ENCODE peak calls at places on chromosomes 2 and 18, in seven cellular contexts. R is fibroblast of villous mesenchyme, E is LNCaP clone FGC, N is K562, P is IMR-90, O is GM12865, J is foreskin fibroblast. C is an unnamed sample.

GRCh38 chr2:193627187-193627917 is 1432.6 kb upstream of the TMEFF2 start:
- DNase-seq in R (no peak), N (no peak), P (no peak), J (no peak), E (no peak), O (no peak), C (no peak)

GRCh38 chr2:106342801-106343200 is 125.4 kb downstream of the RGPD3 start:
- DNase-seq in R (no peak), O (no peak), P (no peak), E (no peak), J (no peak), N (no peak), C (no peak)

GRCh38 chr2:67625671-67626070 is 228.5 kb downstream of the ETAA1 start:
- DNase-seq in N (no peak), J (peak), R (peak), P (peak), E (no peak), O (no peak), C (no peak)

GRCh38 chr18:79395761-79396404 is at the start of gene NFATC1:
- DNase-seq in J (peak), R (peak), O (peak), E (no peak), P (peak), N (peak), C (no peak)

GRCh38 chr2:196176142-196176738 is 4.9 kb upstream of the STK17B start:
- DNase-seq in J (no peak), N (no peak), E (no peak), R (no peak), O (peak), P (no peak), C (peak)

GRCh38 chr2:181025004-181025403 is 44.6 kb downstream of the UBE2E3 start:
- DNase-seq in J (no peak), O (no peak), N (no peak), E (no peak), P (peak), R (peak), C (no peak)

GRCh38 chr2:10048501-10049171 is 5.3 kb downstream of the KLF11 start:
- DNase-seq in O (peak), N (peak), J (no peak), E (no peak), R (peak), P (peak), C (no peak)

GRCh38 chr18:46755315-46756171 is 1.3 kb downstream of the ST8SIA5 start:
- DNase-seq in P (no peak), R (no peak), O (no peak), J (no peak), N (no peak), E (no peak), C (no peak)

GRCh38 chr2:60368437-60368836 is 185.0 kb downstream of the BCL11A start:
- DNase-seq in R (no peak), P (no peak), E (no peak), J (no peak), N (no peak), O (no peak), C (no peak)

GRCh38 chr2:23489471-23490400 is 104.8 kb downstream of the KLHL29 start:
- DNase-seq in O (peak), N (peak), J (no peak), E (no peak), R (peak), P (no peak), C (no peak)

GRCh38 chr2:124602759-124603158 is 577.7 kb downstream of the CNTNAP5 start:
- DNase-seq in R (no peak), P (no peak), J (no peak), O (no peak), N (no peak), E (no peak), C (no peak)

GRCh38 chr2:170714156-170715061 is 728 bp upstream of the SP5 start:
- DNase-seq in E (no peak), P (no peak), O (no peak), J (no peak), N (peak), R (no peak), C (no peak)

GRCh38 chr2:2050321-2050905 is 280.7 kb downstream of the MYT1L start:
- DNase-seq in R (no peak), E (no peak), O (no peak), P (no peak), N (no peak), J (no peak), C (no peak)

DNA sequence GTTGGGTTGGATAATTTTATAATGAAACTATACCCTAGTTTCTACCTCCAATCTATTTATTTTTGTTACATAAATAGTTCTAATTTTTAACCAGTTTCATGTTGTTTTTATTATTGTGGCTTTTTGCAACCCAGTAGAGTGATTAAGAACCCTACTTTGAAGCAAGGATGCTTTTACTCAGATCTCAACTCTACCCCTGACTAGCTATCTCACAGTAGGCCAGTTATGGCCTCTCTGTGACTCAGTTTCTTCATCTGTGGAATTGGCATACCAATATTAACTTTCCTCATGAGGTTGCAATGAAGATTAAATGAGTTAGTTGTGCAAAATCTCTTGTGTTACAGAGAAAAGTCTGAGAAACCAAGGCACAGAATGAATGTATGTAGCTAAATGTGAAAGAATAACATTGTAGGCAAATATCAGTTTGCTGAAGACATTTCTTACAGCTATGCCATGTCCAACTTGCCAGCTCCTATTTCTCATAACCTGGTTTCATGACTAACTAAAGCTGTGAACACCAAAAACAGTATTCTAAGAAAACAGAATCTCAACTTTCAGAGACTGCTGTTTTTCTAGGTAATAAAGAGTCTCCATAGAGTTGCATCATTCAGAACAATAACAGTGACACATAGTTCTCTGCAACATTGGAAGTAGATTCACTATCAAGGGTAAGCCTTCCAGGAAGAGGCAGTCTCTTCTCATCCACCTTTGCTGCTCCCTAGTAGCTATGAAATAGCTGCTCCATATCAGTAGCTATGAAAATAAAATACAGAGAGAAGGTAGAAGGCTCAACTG is 33.2 kb upstream of the CYTIP start:
- DNase-seq in N (no peak), J (no peak), R (peak), P (peak), E (no peak), O (no peak), C (no peak)
- H3K4me3 ChIP-seq in N (no peak), J (no peak), R (no peak), P (no peak), E (no peak), O (no peak), C (no peak)

GRCh38 chr18:23835076-23835475 is 145.8 kb downstream of the LAMA3 start:
- DNase-seq in J (no peak), E (no peak), R (peak), N (no peak), P (no peak), O (no peak), C (no peak)

GRCh38 chr18:23837591-23837990 is 148.3 kb downstream of the LAMA3 start:
- DNase-seq in E (no peak), N (no peak), O (no peak), J (peak), P (peak), R (peak), C (no peak)

GRCh38 chr18:23838801-23839366 is 149.6 kb downstream of the LAMA3 start:
- DNase-seq in O (peak), R (peak), E (no peak), N (no peak), P (peak), J (peak), C (no peak)

GRCh38 chr18:23835506-23835905 is 146.3 kb downstream of the LAMA3 start:
- DNase-seq in P (no peak), O (no peak), N (no peak), E (no peak), R (peak), J (no peak), C (no peak)

DNA sequence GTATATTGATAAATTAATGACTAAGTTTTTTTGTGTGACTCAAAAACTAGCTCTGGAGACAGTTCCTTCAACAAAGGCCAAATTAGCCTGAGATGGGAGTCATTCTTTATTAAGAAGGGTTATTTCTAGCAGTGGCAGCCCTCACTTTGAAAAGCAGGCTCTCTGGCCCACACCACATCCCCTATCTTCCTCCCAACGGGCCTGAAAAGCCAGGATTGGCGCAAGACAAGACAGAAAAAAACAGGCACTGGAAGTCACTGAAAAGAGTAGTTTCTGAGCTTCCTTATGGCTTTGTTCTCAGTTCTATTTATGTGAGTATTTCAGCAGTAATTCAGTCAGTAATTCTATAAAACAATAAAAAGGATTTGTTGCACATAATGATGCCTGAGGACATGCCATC is 149.0 kb downstream of the LAMA3 start:
- DNase-seq in R (no peak), O (no peak), J (no peak), E (no peak), N (no peak), P (no peak), C (no peak)
- TF ChIP-seq CTCF in R (no peak), O (no peak), J (no peak), E (no peak), N (no peak), P (no peak), C (no peak)

GRCh38 chr18:77067315-77068061 is 65.1 kb downstream of the MBP start:
- DNase-seq in P (peak), R (peak), O (peak), N (no peak), J (peak), E (no peak), C (peak)
- H3K4me3 ChIP-seq in P (no peak), R (no peak), O (peak), N (no peak), J (no peak), E (no peak), C (peak)

DNA sequence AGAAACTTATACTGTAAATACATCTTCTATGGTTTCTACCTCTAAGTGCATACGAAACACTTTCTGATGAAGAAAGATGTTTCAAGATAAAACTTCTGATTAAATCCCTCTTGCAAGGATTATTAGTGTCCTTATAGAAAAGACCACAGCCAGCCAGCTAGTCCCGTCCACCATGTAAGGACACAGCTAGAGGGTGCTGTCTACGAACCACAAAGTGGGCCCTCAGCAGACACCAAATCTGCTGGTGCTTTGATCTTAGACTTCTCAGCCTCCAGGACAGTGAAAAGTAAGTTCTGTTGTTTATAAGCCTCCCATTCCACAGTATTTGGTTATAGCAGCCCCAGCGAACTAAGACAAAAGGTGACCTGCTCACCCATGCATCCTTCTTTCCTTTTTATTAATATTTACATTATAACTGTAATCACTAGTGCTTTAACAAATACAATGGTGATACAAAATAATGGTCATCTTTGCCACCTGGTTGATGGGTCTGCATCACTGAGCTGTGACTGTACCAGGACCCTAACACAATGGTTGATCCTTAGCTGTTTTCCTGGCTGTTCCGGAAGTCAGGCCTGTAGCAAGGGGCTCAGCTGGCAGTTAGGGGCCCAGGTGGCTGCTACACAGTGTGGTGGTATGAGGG is 108.4 kb upstream of the SMAD7 start:
- DNase-seq in E (no peak), P (peak), O (no peak), R (peak), J (no peak), N (peak), C (no peak)
- TF ChIP-seq CTCF in E (peak), P (peak), O (no peak), R (peak), J (peak), N (peak), C (peak)